ENCODE peak calls at places on chromosomes 6 and 20, in eight cellular contexts. One of them, this sample, is unnamed.
A peak's percentile ranks its signal among the peaks of the same experiment; 100 is the strongest.

GRCh38 chr6:55399331-55399730 is 72.1 kb downstream of the GFRAL start:
- DNase-seq in CD4-positive, alpha-beta memory T cell: no peak
- DNase-seq in right cardiac atrium: no peak
- DNase-seq in upper lobe of left lung: no peak
- DNase-seq in adrenal gland: no peak
- DNase-seq in upper lobe of right lung: no peak
- DNase-seq in hepatocyte: no peak
- DNase-seq in AG04450: no peak
- DNase-seq in this sample: no peak

GRCh38 chr6:63496388-63496804 is 75.9 kb upstream of the LOC128125822 start:
- DNase-seq in CD4-positive, alpha-beta memory T cell: no peak
- DNase-seq in AG04450: no peak
- DNase-seq in adrenal gland: no peak
- DNase-seq in upper lobe of right lung: no peak
- DNase-seq in hepatocyte: peak; percentile 44
- DNase-seq in right cardiac atrium: no peak
- DNase-seq in upper lobe of left lung: no peak
- DNase-seq in this sample: no peak

GRCh38 chr20:53706008-53706481 is 112.4 kb upstream of the ZNF217 start:
- DNase-seq in adrenal gland: no peak
- DNase-seq in hepatocyte: no peak
- DNase-seq in CD4-positive, alpha-beta memory T cell: no peak
- DNase-seq in upper lobe of left lung: no peak
- DNase-seq in right cardiac atrium: no peak
- DNase-seq in AG04450: no peak
- DNase-seq in upper lobe of right lung: no peak
- DNase-seq in this sample: no peak

GRCh38 chr6:3623451-3624267 is 127.9 kb downstream of the PXDC1 start:
- DNase-seq in upper lobe of left lung: no peak
- DNase-seq in right cardiac atrium: no peak
- DNase-seq in CD4-positive, alpha-beta memory T cell: no peak
- DNase-seq in upper lobe of right lung: no peak
- DNase-seq in AG04450: no peak
- DNase-seq in hepatocyte: no peak
- DNase-seq in adrenal gland: no peak
- DNase-seq in this sample: no peak

GRCh38 chr6:139736507-139736906 is 362.1 kb upstream of the CITED2 start:
- DNase-seq in hepatocyte: no peak
- DNase-seq in upper lobe of left lung: no peak
- DNase-seq in CD4-positive, alpha-beta memory T cell: no peak
- DNase-seq in right cardiac atrium: no peak
- DNase-seq in upper lobe of right lung: no peak
- DNase-seq in AG04450: no peak
- DNase-seq in adrenal gland: no peak
- DNase-seq in this sample: no peak

GRCh38 chr20:16434087-16434664 is 139.1 kb downstream of the KIF16B start:
- DNase-seq in AG04450: no peak
- DNase-seq in adrenal gland: peak; percentile 32
- DNase-seq in right cardiac atrium: peak; percentile 80
- DNase-seq in hepatocyte: peak; percentile 34
- DNase-seq in upper lobe of right lung: peak; percentile 59
- DNase-seq in upper lobe of left lung: peak; percentile 22
- DNase-seq in CD4-positive, alpha-beta memory T cell: no peak
- DNase-seq in this sample: peak; percentile 8

GRCh38 chr6:36977470-36977941 is 8.5 kb downstream of the MTCH1 start:
- DNase-seq in hepatocyte: no peak
- DNase-seq in AG04450: no peak
- DNase-seq in right cardiac atrium: peak; percentile 55
- DNase-seq in adrenal gland: no peak
- DNase-seq in CD4-positive, alpha-beta memory T cell: no peak
- DNase-seq in upper lobe of right lung: peak; percentile 62
- DNase-seq in upper lobe of left lung: no peak
- DNase-seq in this sample: no peak

GRCh38 chr20:58645277-58645968 is 5.7 kb upstream of the STX16 start:
- DNase-seq in hepatocyte: no peak
- DNase-seq in upper lobe of left lung: no peak
- DNase-seq in AG04450: no peak
- DNase-seq in right cardiac atrium: no peak
- DNase-seq in adrenal gland: no peak
- DNase-seq in upper lobe of right lung: peak; percentile 19
- DNase-seq in CD4-positive, alpha-beta memory T cell: no peak
- DNase-seq in this sample: no peak

GRCh38 chr6:10954590-10955010 is 67.7 kb downstream of the SYCP2L start:
- DNase-seq in hepatocyte: peak; percentile 92
- DNase-seq in CD4-positive, alpha-beta memory T cell: peak; percentile 33
- DNase-seq in adrenal gland: peak; percentile 76
- DNase-seq in upper lobe of left lung: peak; percentile 73
- DNase-seq in right cardiac atrium: peak; percentile 84
- DNase-seq in AG04450: peak; percentile 58
- DNase-seq in upper lobe of right lung: peak; percentile 87
- DNase-seq in this sample: peak; percentile 51

GRCh38 chr20:54244113-54244512 is 36.2 kb downstream of the PFDN4 start:
- DNase-seq in right cardiac atrium: no peak
- DNase-seq in upper lobe of right lung: no peak
- DNase-seq in upper lobe of left lung: no peak
- DNase-seq in AG04450: no peak
- DNase-seq in hepatocyte: no peak
- DNase-seq in adrenal gland: no peak
- DNase-seq in CD4-positive, alpha-beta memory T cell: no peak
- DNase-seq in this sample: no peak

GRCh38 chr6:84652356-84653026 is 111.9 kb downstream of the TBX18 start:
- DNase-seq in upper lobe of right lung: no peak
- DNase-seq in hepatocyte: no peak
- DNase-seq in adrenal gland: no peak
- DNase-seq in right cardiac atrium: no peak
- DNase-seq in AG04450: peak; percentile 79
- DNase-seq in CD4-positive, alpha-beta memory T cell: no peak
- DNase-seq in upper lobe of left lung: no peak
- DNase-seq in this sample: no peak

GRCh38 chr6:12653396-12653910 is 63.1 kb upstream of the PHACTR1 start:
- DNase-seq in hepatocyte: no peak
- DNase-seq in upper lobe of right lung: no peak
- DNase-seq in CD4-positive, alpha-beta memory T cell: no peak
- DNase-seq in AG04450: no peak
- DNase-seq in upper lobe of left lung: no peak
- DNase-seq in adrenal gland: no peak
- DNase-seq in right cardiac atrium: no peak
- DNase-seq in this sample: no peak

GRCh38 chr20:57574954-57575353 is 14.0 kb downstream of the PCK1 start:
- DNase-seq in AG04450: no peak
- DNase-seq in upper lobe of right lung: no peak
- DNase-seq in CD4-positive, alpha-beta memory T cell: no peak
- DNase-seq in right cardiac atrium: no peak
- DNase-seq in adrenal gland: no peak
- DNase-seq in upper lobe of left lung: no peak
- DNase-seq in hepatocyte: no peak
- DNase-seq in this sample: no peak

GRCh38 chr6:90038951-90039653 is 144.8 kb downstream of the GJA10 start:
- DNase-seq in adrenal gland: no peak
- DNase-seq in hepatocyte: no peak
- DNase-seq in right cardiac atrium: no peak
- DNase-seq in upper lobe of right lung: no peak
- DNase-seq in CD4-positive, alpha-beta memory T cell: no peak
- DNase-seq in upper lobe of left lung: no peak
- DNase-seq in AG04450: no peak
- DNase-seq in this sample: no peak

GRCh38 chr20:40687384-40688128 is 1.5 kb downstream of the MAFB start:
- DNase-seq in right cardiac atrium: peak; percentile 91
- DNase-seq in upper lobe of left lung: peak; percentile 90
- DNase-seq in adrenal gland: peak; percentile 63
- DNase-seq in CD4-positive, alpha-beta memory T cell: no peak
- DNase-seq in upper lobe of right lung: peak; percentile 90
- DNase-seq in AG04450: no peak
- DNase-seq in hepatocyte: peak; percentile 64
- DNase-seq in this sample: no peak

GRCh38 chr6:20319520-20320357 is 81.9 kb upstream of the E2F3 start:
- DNase-seq in CD4-positive, alpha-beta memory T cell: peak; percentile 83
- DNase-seq in upper lobe of left lung: peak; percentile 36
- DNase-seq in hepatocyte: no peak
- DNase-seq in adrenal gland: peak; percentile 11
- DNase-seq in AG04450: no peak
- DNase-seq in upper lobe of right lung: peak; percentile 72
- DNase-seq in right cardiac atrium: peak; percentile 69
- DNase-seq in this sample: peak; percentile 55

GRCh38 chr6:75611702-75612375 is 10.2 kb downstream of the SENP6 start:
- DNase-seq in upper lobe of right lung: no peak
- DNase-seq in upper lobe of left lung: no peak
- DNase-seq in adrenal gland: no peak
- DNase-seq in right cardiac atrium: no peak
- DNase-seq in CD4-positive, alpha-beta memory T cell: no peak
- DNase-seq in AG04450: no peak
- DNase-seq in hepatocyte: no peak
- DNase-seq in this sample: no peak

GRCh38 chr6:95777338-95777737 is 200.0 kb downstream of the MANEA start:
- DNase-seq in upper lobe of left lung: no peak
- DNase-seq in AG04450: no peak
- DNase-seq in adrenal gland: no peak
- DNase-seq in upper lobe of right lung: no peak
- DNase-seq in hepatocyte: no peak
- DNase-seq in right cardiac atrium: no peak
- DNase-seq in CD4-positive, alpha-beta memory T cell: no peak
- DNase-seq in this sample: no peak

GRCh38 chr20:56289652-56290051 is 41.1 kb downstream of the MC3R start:
- DNase-seq in right cardiac atrium: no peak
- DNase-seq in AG04450: no peak
- DNase-seq in upper lobe of left lung: no peak
- DNase-seq in adrenal gland: peak; percentile 42
- DNase-seq in CD4-positive, alpha-beta memory T cell: no peak
- DNase-seq in hepatocyte: no peak
- DNase-seq in upper lobe of right lung: no peak
- DNase-seq in this sample: no peak
- H3K9me3 ChIP-seq in right cardiac atrium: no peaks in the 10 kb centered on the region
- H3K9me3 ChIP-seq in AG04450: no peaks in the 10 kb centered on the region
- H3K9me3 ChIP-seq in upper lobe of left lung: no peaks in the 10 kb centered on the region
- H3K9me3 ChIP-seq in adrenal gland: no peaks in the 10 kb centered on the region
- H3K9me3 ChIP-seq in CD4-positive, alpha-beta memory T cell: no peaks in the 10 kb centered on the region
- H3K9me3 ChIP-seq in hepatocyte: no peaks in the 10 kb centered on the region
- H3K9me3 ChIP-seq in upper lobe of right lung: no peaks in the 10 kb centered on the region
- H3K9me3 ChIP-seq in this sample: no peaks in the 10 kb centered on the region

GRCh38 chr20:49281059-49281912 is 3.4 kb upstream of the ZNFX1 start:
- DNase-seq in adrenal gland: no peak
- DNase-seq in upper lobe of left lung: peak; percentile 35
- DNase-seq in hepatocyte: peak; percentile 89
- DNase-seq in upper lobe of right lung: no peak
- DNase-seq in CD4-positive, alpha-beta memory T cell: no peak
- DNase-seq in right cardiac atrium: no peak
- DNase-seq in AG04450: no peak
- DNase-seq in this sample: no peak
- H3K9me3 ChIP-seq in adrenal gland: peaks cover 25% of the 10 kb centered on the region
- H3K9me3 ChIP-seq in upper lobe of left lung: peaks cover 3% of the 10 kb centered on the region
- H3K9me3 ChIP-seq in hepatocyte: no peaks in the 10 kb centered on the region
- H3K9me3 ChIP-seq in upper lobe of right lung: peaks cover 16% of the 10 kb centered on the region
- H3K9me3 ChIP-seq in CD4-positive, alpha-beta memory T cell: peaks cover 53% of the 10 kb centered on the region
- H3K9me3 ChIP-seq in right cardiac atrium: peaks cover 7% of the 10 kb centered on the region
- H3K9me3 ChIP-seq in AG04450: peaks cover 42% of the 10 kb centered on the region
- H3K9me3 ChIP-seq in this sample: peaks cover 65% of the 10 kb centered on the region

GRCh38 chr20:23268792-23269354 is 81.7 kb upstream of the NXT1 start:
- DNase-seq in CD4-positive, alpha-beta memory T cell: no peak
- DNase-seq in adrenal gland: no peak
- DNase-seq in right cardiac atrium: no peak
- DNase-seq in upper lobe of left lung: no peak
- DNase-seq in AG04450: no peak
- DNase-seq in upper lobe of right lung: no peak
- DNase-seq in hepatocyte: no peak
- DNase-seq in this sample: no peak

GRCh38 chr20:23265226-23265625 is 85.4 kb upstream of the NXT1 start:
- DNase-seq in AG04450: no peak
- DNase-seq in right cardiac atrium: no peak
- DNase-seq in upper lobe of left lung: no peak
- DNase-seq in CD4-positive, alpha-beta memory T cell: no peak
- DNase-seq in adrenal gland: no peak
- DNase-seq in hepatocyte: no peak
- DNase-seq in upper lobe of right lung: no peak
- DNase-seq in this sample: no peak

GRCh38 chr20:23267909-23268308 is 82.7 kb upstream of the NXT1 start:
- DNase-seq in adrenal gland: no peak
- DNase-seq in upper lobe of right lung: no peak
- DNase-seq in CD4-positive, alpha-beta memory T cell: no peak
- DNase-seq in AG04450: no peak
- DNase-seq in right cardiac atrium: no peak
- DNase-seq in upper lobe of left lung: no peak
- DNase-seq in hepatocyte: no peak
- DNase-seq in this sample: no peak

GRCh38 chr20:23264545-23264944 is 86.0 kb upstream of the NXT1 start:
- DNase-seq in upper lobe of right lung: no peak
- DNase-seq in upper lobe of left lung: no peak
- DNase-seq in hepatocyte: no peak
- DNase-seq in adrenal gland: no peak
- DNase-seq in AG04450: no peak
- DNase-seq in right cardiac atrium: no peak
- DNase-seq in CD4-positive, alpha-beta memory T cell: no peak
- DNase-seq in this sample: no peak

GRCh38 chr20:23266530-23267398 is 83.8 kb upstream of the NXT1 start:
- DNase-seq in upper lobe of right lung: no peak
- DNase-seq in right cardiac atrium: no peak
- DNase-seq in hepatocyte: no peak
- DNase-seq in AG04450: no peak
- DNase-seq in upper lobe of left lung: no peak
- DNase-seq in adrenal gland: no peak
- DNase-seq in CD4-positive, alpha-beta memory T cell: no peak
- DNase-seq in this sample: no peak
- H3K9me3 ChIP-seq in upper lobe of right lung: no peaks in the 10 kb centered on the region
- H3K9me3 ChIP-seq in right cardiac atrium: no peaks in the 10 kb centered on the region
- H3K9me3 ChIP-seq in hepatocyte: no peaks in the 10 kb centered on the region
- H3K9me3 ChIP-seq in AG04450: peaks cover 14% of the 10 kb centered on the region
- H3K9me3 ChIP-seq in upper lobe of left lung: no peaks in the 10 kb centered on the region
- H3K9me3 ChIP-seq in adrenal gland: no peaks in the 10 kb centered on the region
- H3K9me3 ChIP-seq in CD4-positive, alpha-beta memory T cell: no peaks in the 10 kb centered on the region
- H3K9me3 ChIP-seq in this sample: no peaks in the 10 kb centered on the region

GRCh38 chr20:56017560-56017959 is 12.2 kb upstream of the CBLN4 start:
- DNase-seq in hepatocyte: no peak
- DNase-seq in AG04450: no peak
- DNase-seq in upper lobe of right lung: no peak
- DNase-seq in adrenal gland: no peak
- DNase-seq in right cardiac atrium: no peak
- DNase-seq in CD4-positive, alpha-beta memory T cell: no peak
- DNase-seq in upper lobe of left lung: no peak
- DNase-seq in this sample: no peak
- H3K9me3 ChIP-seq in hepatocyte: no peaks in the 10 kb centered on the region
- H3K9me3 ChIP-seq in AG04450: peaks cover 14% of the 10 kb centered on the region
- H3K9me3 ChIP-seq in upper lobe of right lung: no peaks in the 10 kb centered on the region
- H3K9me3 ChIP-seq in adrenal gland: no peaks in the 10 kb centered on the region
- H3K9me3 ChIP-seq in right cardiac atrium: no peaks in the 10 kb centered on the region
- H3K9me3 ChIP-seq in CD4-positive, alpha-beta memory T cell: peaks cover 4% of the 10 kb centered on the region
- H3K9me3 ChIP-seq in upper lobe of left lung: no peaks in the 10 kb centered on the region
- H3K9me3 ChIP-seq in this sample: no peaks in the 10 kb centered on the region

GRCh38 chr6:156963712-156964700 is 186.8 kb downstream of the ARID1B start:
- DNase-seq in upper lobe of right lung: no peak
- DNase-seq in AG04450: no peak
- DNase-seq in CD4-positive, alpha-beta memory T cell: no peak
- DNase-seq in hepatocyte: peak; percentile 26
- DNase-seq in right cardiac atrium: peak; percentile 13
- DNase-seq in adrenal gland: peak; percentile 27
- DNase-seq in upper lobe of left lung: peak; percentile 49
- DNase-seq in this sample: no peak
- H3K9me3 ChIP-seq in upper lobe of right lung: no peaks in the 10 kb centered on the region
- H3K9me3 ChIP-seq in AG04450: no peaks in the 10 kb centered on the region
- H3K9me3 ChIP-seq in CD4-positive, alpha-beta memory T cell: no peaks in the 10 kb centered on the region
- H3K9me3 ChIP-seq in hepatocyte: no peaks in the 10 kb centered on the region
- H3K9me3 ChIP-seq in right cardiac atrium: no peaks in the 10 kb centered on the region
- H3K9me3 ChIP-seq in adrenal gland: no peaks in the 10 kb centered on the region
- H3K9me3 ChIP-seq in upper lobe of left lung: no peaks in the 10 kb centered on the region
- H3K9me3 ChIP-seq in this sample: no peaks in the 10 kb centered on the region

GRCh38 chr20:45337367-45338120 is 10.7 kb downstream of the SDC4 start:
- DNase-seq in CD4-positive, alpha-beta memory T cell: no peak
- DNase-seq in upper lobe of right lung: peak; percentile 83
- DNase-seq in upper lobe of left lung: peak; percentile 73
- DNase-seq in hepatocyte: peak; percentile 77
- DNase-seq in right cardiac atrium: peak; percentile 79
- DNase-seq in adrenal gland: peak; percentile 71
- DNase-seq in AG04450: peak; percentile 87
- DNase-seq in this sample: no peak
- H3K9me3 ChIP-seq in CD4-positive, alpha-beta memory T cell: no peaks in the 10 kb centered on the region
- H3K9me3 ChIP-seq in upper lobe of right lung: no peaks in the 10 kb centered on the region
- H3K9me3 ChIP-seq in upper lobe of left lung: no peaks in the 10 kb centered on the region
- H3K9me3 ChIP-seq in hepatocyte: no peaks in the 10 kb centered on the region
- H3K9me3 ChIP-seq in right cardiac atrium: no peaks in the 10 kb centered on the region
- H3K9me3 ChIP-seq in adrenal gland: no peaks in the 10 kb centered on the region
- H3K9me3 ChIP-seq in AG04450: no peaks in the 10 kb centered on the region
- H3K9me3 ChIP-seq in this sample: no peaks in the 10 kb centered on the region

This sample was measured in T-helper 17 cell.